ENCODE peak calls at places on chromosome 10, in seven cellular contexts. J is IMR-90, N is mesendoderm, L is neuronal stem cell, G is trophoblast cell, U is H9, Z is mesenchymal stem cell. Q is an unnamed sample.

GRCh38 chr10:45566415-45566814 is 106.2 kb downstream of the ZFAND4 start:
- DNase-seq in J (no peak), N (no peak), L (no peak), G (no peak), U (no peak), Z (no peak), Q (no peak)

GRCh38 chr10:83580373-83581012 is 558.8 kb upstream of the GHITM start:
- DNase-seq in J (no peak), N (no peak), L (no peak), G (no peak), U (no peak), Z (no peak), Q (no peak)

GRCh38 chr10:14674376-14675050 is 100.2 kb downstream of the FAM107B start:
- DNase-seq in J (no peak), N (peak; percentile 16), L (no peak), G (no peak), U (no peak), Z (no peak), Q (no peak)

GRCh38 chr10:21368022-21368582 is 157.4 kb downstream of the SKIDA1 start:
- DNase-seq in J (no peak), N (no peak), L (no peak), G (peak; percentile 62), U (no peak), Z (peak; percentile 33), Q (no peak)

GRCh38 chr10:60114765-60115586 is 208.6 kb upstream of the CCDC6 start:
- DNase-seq in J (peak; percentile 69), N (peak; percentile 91), L (peak; percentile 31), G (peak; percentile 81), U (peak; percentile 33), Z (peak; percentile 68), Q (peak; percentile 17)

GRCh38 chr10:123529146-123529760 is 136.9 kb upstream of the GPR26 start:
- DNase-seq in J (no peak), N (no peak), L (no peak), G (no peak), U (no peak), Z (no peak), Q (no peak)

GRCh38 chr10:87675396-87676376 is 16.0 kb downstream of the PAPSS2 start:
- DNase-seq in J (peak; percentile 95), N (peak; percentile 40), L (no peak), G (peak; percentile 94), U (no peak), Z (peak; percentile 84), Q (no peak)

GRCh38 chr10:126124923-126125322 is 228.6 kb downstream of the FANK1 start:
- DNase-seq in J (peak; percentile 20), N (no peak), L (no peak), G (peak; percentile 49), U (no peak), Z (no peak), Q (no peak)

GRCh38 chr10:58373446-58373834 is 11.8 kb upstream of the TFAM start:
- DNase-seq in J (no peak), N (no peak), L (no peak), G (peak; percentile 16), U (no peak), Z (no peak), Q (no peak)

GRCh38 chr10:11886851-11887250 is 63.7 kb downstream of the PROSER2 start:
- DNase-seq in J (no peak), N (no peak), L (no peak), G (no peak), U (no peak), Z (no peak), Q (no peak)

GRCh38 chr10:12902135-12902572 is 99.4 kb downstream of the CCDC3 start:
- DNase-seq in J (peak; percentile 64), N (peak; percentile 68), L (peak; percentile 72), G (peak; percentile 47), U (peak; percentile 63), Z (peak; percentile 65), Q (peak; percentile 25)

GRCh38 chr10:103277713-103278299 is 868 bp downstream of the INA start:
- DNase-seq in J (no peak), N (no peak), L (no peak), G (no peak), U (peak; percentile 40), Z (no peak), Q (no peak)
- H3K23ac ChIP-seq in J (no peak overlapping the region), N (peak overlapping the region; percentile 16), L (peak overlapping the region; percentile 37), G (no peak overlapping the region), U (no peak overlapping the region), Z (no peak overlapping the region), Q (no peak overlapping the region)

GRCh38 chr10:117543245-117543998 is 876 bp downstream of the EMX2 start:
- DNase-seq in J (no peak), N (peak; percentile 72), L (peak; percentile 63), G (peak; percentile 3), U (peak; percentile 71), Z (no peak), Q (peak; percentile 80)
- H3K9ac ChIP-seq in J (no peak overlapping the region), N (peak overlapping the region; percentile 45), L (peak overlapping the region; percentile 97), G (no peak overlapping the region), U (no peak overlapping the region), Z (peak overlapping the region; percentile 100), Q (no peak overlapping the region)

GRCh38 chr10:22481687-22482539 is 136.6 kb downstream of the SPAG6 start:
- DNase-seq in J (no peak), N (peak; percentile 13), L (no peak), G (no peak), U (peak; percentile 49), Z (peak; percentile 18), Q (no peak)

GRCh38 chr10:22478555-22479334 is 133.4 kb downstream of the SPAG6 start:
- DNase-seq in J (no peak), N (no peak), L (no peak), G (no peak), U (no peak), Z (no peak), Q (no peak)

GRCh38 chr10:22477365-22478287 is 132.3 kb downstream of the SPAG6 start:
- DNase-seq in J (no peak), N (peak; percentile 59), L (peak; percentile 57), G (no peak), U (peak; percentile 68), Z (no peak), Q (peak; percentile 78)

GRCh38 chr10:22481106-22481505 is 135.8 kb downstream of the SPAG6 start:
- DNase-seq in J (no peak), N (no peak), L (no peak), G (no peak), U (no peak), Z (no peak), Q (no peak)

GRCh38 chr10:22479419-22479818 is 134.1 kb downstream of the SPAG6 start:
- DNase-seq in J (no peak), N (peak; percentile 13), L (no peak), G (no peak), U (no peak), Z (no peak), Q (no peak)
- H3K23ac ChIP-seq in J (no peak overlapping the region), N (no peak overlapping the region), L (no peak overlapping the region), G (no peak overlapping the region), U (no peak overlapping the region), Z (no peak overlapping the region), Q (no peak overlapping the region)

DNA sequence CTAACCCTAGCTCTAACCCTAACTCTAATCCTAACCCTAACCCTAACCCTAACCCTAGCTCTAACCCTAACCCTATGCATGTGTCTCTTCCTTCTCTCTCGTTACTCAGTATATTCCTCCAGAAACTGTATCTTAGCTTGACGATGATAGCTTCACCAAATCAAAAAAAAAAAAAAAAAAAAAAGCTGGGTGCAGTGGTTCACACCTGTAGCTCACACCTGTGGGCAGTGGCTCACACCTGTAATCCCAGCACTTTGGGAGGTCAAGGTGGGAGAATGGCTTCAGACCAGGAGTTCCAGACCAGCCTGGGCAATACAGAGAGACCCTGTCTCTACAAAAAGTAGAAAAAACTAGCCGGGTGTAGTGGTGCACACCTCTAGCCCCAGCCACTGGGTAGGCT is 414.0 kb downstream of the GATA3 start:
- DNase-seq in J (no peak), N (no peak), L (no peak), G (no peak), U (no peak), Z (no peak), Q (no peak)
- H3K9ac ChIP-seq in J (no peak overlapping the region), N (no peak overlapping the region), L (no peak overlapping the region), G (no peak overlapping the region), U (no peak overlapping the region), Z (no peak overlapping the region), Q (no peak overlapping the region)

GRCh38 chr10:105992928-105993327 is 1171.6 kb downstream of the SORCS1 start:
- DNase-seq in J (no peak), N (no peak), L (no peak), G (no peak), U (no peak), Z (no peak), Q (no peak)
- H3K23ac ChIP-seq in J (no peak overlapping the region), N (no peak overlapping the region), L (no peak overlapping the region), G (no peak overlapping the region), U (no peak overlapping the region), Z (no peak overlapping the region), Q (no peak overlapping the region)